ENCODE peak calls at places on chromosome 12, in ten cellular contexts. Y, W, Z, G, C, H, J, U, A and Q are unnamed samples.

GRCh38 chr12:77339610-77340009 is 274.2 kb upstream of the E2F7 start:
- DNase-seq in Y (no peak), W (no peak), Z (no peak), G (no peak), C (no peak), H (no peak), J (no peak), U (no peak), A (peak; percentile 37), Q (no peak)

GRCh38 chr12:291153-291723 is 28.6 kb upstream of the SLC6A13 start:
- DNase-seq in Y (no peak), W (no peak), Z (no peak), G (no peak), C (no peak), H (no peak), J (no peak), U (no peak), A (no peak), Q (no peak)

GRCh38 chr12:104653730-104654328 is 197.1 kb downstream of the CHST11 start:
- DNase-seq in Y (no peak), W (no peak), Z (no peak), G (no peak), C (no peak), H (no peak), J (no peak), U (no peak), A (no peak), Q (no peak)

GRCh38 chr12:79534029-79534867 is 156.5 kb downstream of the PAWR start:
- DNase-seq in Y (no peak), W (no peak), Z (no peak), G (no peak), C (no peak), H (no peak), J (no peak), U (no peak), A (peak; percentile 25), Q (no peak)

GRCh38 chr12:102421801-102422583 is 58.4 kb downstream of the IGF1 start:
- DNase-seq in Y (no peak), W (no peak), Z (no peak), G (no peak), C (no peak), H (no peak), J (no peak), U (no peak), A (peak; percentile 32), Q (no peak)

GRCh38 chr12:123828120-123828519 is 66.0 kb downstream of the DNAH10 start:
- DNase-seq in Y (no peak), W (no peak), Z (no peak), G (no peak), C (no peak), H (no peak), J (no peak), U (no peak), A (no peak), Q (no peak)

GRCh38 chr12:78824918-78825317 is 39.7 kb upstream of the SYT1 start:
- DNase-seq in Y (no peak), W (no peak), Z (no peak), G (no peak), C (no peak), H (no peak), J (no peak), U (no peak), A (no peak), Q (no peak)

GRCh38 chr12:68416826-68417225 is 84.7 kb upstream of the MDM1 start:
- DNase-seq in Y (no peak), W (no peak), Z (no peak), G (no peak), C (no peak), H (no peak), J (no peak), U (no peak), A (peak; percentile 68), Q (no peak)

GRCh38 chr12:2326470-2326869 is 273.7 kb downstream of the CACNA1C start:
- DNase-seq in Y (no peak), W (no peak), Z (no peak), G (no peak), C (no peak), H (no peak), J (no peak), U (no peak), A (no peak), Q (no peak)

GRCh38 chr12:19402743-19403400 is 36.4 kb upstream of the AEBP2 start:
- DNase-seq in Y (peak; percentile 44), W (no peak), Z (peak; percentile 64), G (no peak), C (no peak), H (no peak), J (no peak), U (no peak), A (peak; percentile 25), Q (no peak)